ENCODE peak calls at places on chromosomes 1 and 21, in ten cellular contexts. G, U, R, Q, D, M, T, Y, Z and J are unnamed samples.

GRCh38 chr1:197144570-197145325 is 1.7 kb downstream of the ASPM start:
- DNase-seq in R (peak), Y (peak), Q (no peak), T (peak), G (no peak), U (no peak), D (no peak), Z (no peak), M (no peak), J (no peak)

GRCh38 chr1:222250376-222250775 is 297.5 kb downstream of the HHIPL2 start:
- DNase-seq in Z (no peak), Y (no peak), T (no peak), U (no peak), Q (no peak), R (no peak), D (no peak), G (no peak), M (no peak), J (no peak)

GRCh38 chr1:107276247-107276646 is 135.4 kb downstream of the NTNG1 start:
- DNase-seq in Y (no peak), M (no peak), G (no peak), T (no peak), D (no peak), Q (no peak), R (no peak), Z (no peak), U (no peak), J (no peak)

GRCh38 chr1:28129150-28129549 is 40.7 kb upstream of the EYA3 start:
- DNase-seq in M (no peak), Z (no peak), D (no peak), U (no peak), R (no peak), Y (no peak), T (no peak), G (no peak), Q (peak), J (no peak)

GRCh38 chr21:17550671-17551308 is 37.9 kb downstream of the CXADR start:
- DNase-seq in G (no peak), U (no peak), D (no peak), Q (no peak), Z (no peak), R (no peak), T (no peak), M (no peak), Y (no peak), J (no peak)

GRCh38 chr1:12503709-12504108 is 114.3 kb downstream of the DHRS3 start:
- DNase-seq in R (no peak), T (no peak), U (peak), Q (no peak), D (no peak), Y (no peak), G (no peak), Z (no peak), M (no peak), J (no peak)

GRCh38 chr1:29513357-29513756 is 277.0 kb downstream of the PTPRU start:
- DNase-seq in Q (peak), U (peak), G (peak), D (no peak), M (peak), T (peak), Y (peak), R (peak), Z (peak), J (no peak)

GRCh38 chr1:217554849-217555248 is 76.0 kb downstream of the GPATCH2 start:
- DNase-seq in T (no peak), Y (peak), D (no peak), M (no peak), G (no peak), R (no peak), Q (no peak), U (no peak), Z (no peak), J (no peak)

DNA sequence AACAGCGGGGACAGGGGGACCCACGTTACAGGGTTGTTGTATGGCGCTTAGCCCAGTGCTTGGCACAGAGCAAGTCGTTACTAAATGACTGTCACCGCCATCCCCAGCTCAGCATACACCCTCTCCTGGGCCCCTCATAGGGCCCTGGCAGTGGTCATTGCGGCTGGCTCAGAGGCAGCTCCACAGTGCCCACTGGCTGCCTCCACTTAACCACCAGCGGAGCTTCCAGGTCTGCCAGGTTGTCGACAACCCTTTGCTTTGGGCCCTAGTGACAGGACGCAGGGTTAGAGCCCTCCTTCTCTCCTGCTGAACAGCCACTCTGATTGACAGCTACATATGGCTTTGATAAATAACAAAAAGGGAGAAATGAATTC is 4.7 kb downstream of the EFHD2 start:
- DNase-seq in M (no peak), Q (no peak), Y (no peak), G (no peak), U (no peak), D (no peak), Z (no peak), T (no peak), R (no peak), J (no peak)
- TF ChIP-seq POLR2AphosphoS5 in M (no peak), Q (no peak), Y (no peak), G (no peak), U (no peak), D (no peak), Z (no peak), T (no peak), R (no peak), J (no peak)

GRCh38 chr1:161171191-161171590 is 5.0 kb downstream of the PPOX start:
- DNase-seq in U (no peak), Z (no peak), Q (no peak), G (no peak), D (no peak), R (no peak), M (no peak), T (no peak), Y (no peak), J (no peak)
- TF ChIP-seq CTCF in U (no peak), Z (peak), Q (peak), G (no peak), D (no peak), R (peak), M (no peak), T (no peak), Y (no peak), J (no peak)

DNA sequence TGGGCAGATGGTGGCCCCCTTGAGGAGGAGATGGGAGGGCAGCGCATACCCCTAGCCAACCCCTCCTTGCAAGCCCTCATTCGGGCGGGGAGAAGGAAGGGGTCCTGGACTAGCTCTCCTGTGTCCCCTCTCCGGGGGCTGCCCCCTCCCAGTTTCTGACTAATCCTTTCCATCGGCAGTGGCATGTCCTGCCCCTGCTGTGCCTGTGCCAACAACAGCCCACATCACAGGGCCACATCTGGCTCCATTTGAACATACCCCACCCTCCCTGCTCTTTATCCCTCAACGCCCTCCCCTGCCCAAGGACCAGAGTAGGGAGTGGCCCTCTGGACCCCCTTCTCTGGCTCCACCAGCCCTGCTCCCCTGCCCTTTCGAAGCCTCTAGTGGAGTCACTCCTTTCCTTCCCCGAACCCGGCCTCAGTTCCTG is 11.0 kb upstream of the LMNA start:
- DNase-seq in R (peak), Q (no peak), Z (no peak), Y (peak), D (peak), G (no peak), U (peak), M (no peak), T (no peak), J (no peak)
- TF ChIP-seq POLR2AphosphoS5 in R (no peak), Q (no peak), Z (no peak), Y (no peak), D (no peak), G (no peak), U (peak), M (no peak), T (no peak), J (no peak)

GRCh38 chr1:2229032-2229920 is 1.2 kb downstream of the SKI start:
- DNase-seq in G (peak), U (no peak), T (no peak), Q (no peak), M (no peak), Z (no peak), Y (peak), R (peak), D (peak), J (no peak)
- TF ChIP-seq CTCF in G (no peak), U (no peak), T (peak), Q (no peak), M (no peak), Z (no peak), Y (peak), R (peak), D (no peak), J (no peak)

GRCh38 chr1:20093303-20093702 is 23.3 kb downstream of the PLA2G5 start:
- DNase-seq in D (no peak), R (no peak), Y (no peak), G (no peak), Q (no peak), T (no peak), Z (no peak), U (no peak), M (no peak), J (no peak)

GRCh38 chr1:20096840-20097447 is 22.4 kb downstream of the PLA2G2D start:
- DNase-seq in G (no peak), U (no peak), Q (no peak), R (no peak), Y (no peak), Z (no peak), D (no peak), T (no peak), M (no peak), J (no peak)

GRCh38 chr1:20090641-20091040 is 20.6 kb downstream of the PLA2G5 start:
- DNase-seq in T (no peak), G (no peak), R (no peak), D (no peak), M (no peak), Z (no peak), Y (no peak), Q (no peak), U (no peak), J (no peak)

GRCh38 chr1:20095564-20096434 is 23.5 kb downstream of the PLA2G2D start:
- DNase-seq in M (no peak), Y (no peak), R (no peak), G (no peak), Z (no peak), T (no peak), U (no peak), Q (no peak), D (no peak), J (no peak)

GRCh38 chr1:20093940-20094391 is 24.0 kb downstream of the PLA2G5 start:
- DNase-seq in D (peak), Q (no peak), U (peak), Z (no peak), T (no peak), Y (no peak), G (no peak), R (no peak), M (no peak), J (no peak)
- TF ChIP-seq POLR2AphosphoS5 in D (peak), Q (no peak), U (no peak), Z (no peak), T (no peak), Y (no peak), G (no peak), R (no peak), M (no peak), J (peak)

GRCh38 chr1:153345187-153346066 is 3.2 kb downstream of the PGLYRP4 start:
- DNase-seq in Q (no peak), U (peak), Z (no peak), R (no peak), D (no peak), G (no peak), T (no peak), Y (no peak), M (no peak), J (no peak)
- TF ChIP-seq CTCF in Q (no peak), U (no peak), Z (no peak), R (no peak), D (no peak), G (no peak), T (no peak), Y (no peak), M (no peak), J (no peak)